ENCODE peak calls at places on chromosome 2, in four cellular contexts. D is K562, K is WTC11, M is HepG2. T is an unnamed sample.

GRCh38 chr2:218663901-218664300 is 4.4 kb downstream of the BCS1L start:
- DNase-seq in K (no peak), M (no peak), D (no peak), T (no peak)

GRCh38 chr2:201313362-201313761 is 43.8 kb downstream of the FLACC1 start:
- DNase-seq in M (no peak), K (no peak), D (no peak), T (no peak)

GRCh38 chr2:158346041-158346440 is 110.5 kb downstream of the CCDC148 start:
- DNase-seq in M (no peak), K (no peak), D (no peak), T (no peak)

GRCh38 chr2:156486175-156486574 is 50.0 kb downstream of the GPD2 start:
- DNase-seq in D (no peak), M (no peak), K (no peak), T (no peak)

GRCh38 chr2:95023222-95023597 is 2.3 kb upstream of the MAL start:
- DNase-seq in D (no peak), K (no peak), M (peak), T (no peak)

GRCh38 chr2:28082131-28082530 is 191.6 kb downstream of the BABAM2 start:
- DNase-seq in M (no peak), D (no peak), K (no peak), T (no peak)

GRCh38 chr2:177212895-177213856 is 582 bp downstream of the HNRNPA3 start:
- DNase-seq in D (peak), M (peak), K (peak), T (peak)

GRCh38 chr2:88197732-88198131 is 27.6 kb downstream of the THNSL2 start:
- DNase-seq in M (no peak), D (no peak), K (no peak), T (no peak)

GRCh38 chr2:10911291-10912075 is at the start of gene KCNF1:
- DNase-seq in K (peak), M (peak), D (no peak), T (peak)

GRCh38 chr2:78263571-78263970 is 741.4 kb upstream of the LRRTM4 start:
- DNase-seq in D (no peak), K (no peak), M (no peak), T (no peak)

GRCh38 chr2:176503760-176504159 is 234.5 kb downstream of the MTX2 start:
- DNase-seq in D (no peak), K (no peak), M (no peak), T (no peak)

GRCh38 chr2:216583157-216583556 is 50.1 kb upstream of the IGFBP2 start:
- DNase-seq in M (no peak), D (no peak), K (no peak), T (no peak)

GRCh38 chr2:215003001-215003400 is 135.4 kb downstream of the ABCA12 start:
- DNase-seq in K (peak), M (no peak), D (no peak), T (no peak)

GRCh38 chr2:85132834-85133637 is at the start of gene TCF7L1:
- DNase-seq in K (peak), M (peak), D (peak), T (peak)

DNA sequence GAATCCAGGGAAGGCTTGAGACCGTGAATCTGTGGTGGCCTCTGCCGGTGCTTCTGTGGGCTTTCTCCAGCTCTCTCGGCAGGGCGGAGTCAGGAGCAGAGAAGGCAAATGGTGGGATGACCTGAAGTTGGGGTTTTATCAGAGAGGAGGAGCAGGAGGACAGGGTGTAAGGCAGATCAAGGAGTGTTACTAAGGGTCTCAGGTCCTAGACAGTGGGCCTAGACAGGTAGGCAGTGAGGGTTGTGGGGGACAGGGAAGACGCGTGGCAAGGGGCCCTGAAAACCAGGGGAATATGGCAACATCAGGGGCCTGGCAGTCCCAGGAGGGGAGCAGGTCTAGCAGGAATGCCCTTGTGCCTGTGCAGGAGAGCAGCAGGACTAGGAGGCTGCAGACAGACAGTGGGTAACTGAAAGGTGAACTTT is 42.2 kb downstream of the SRSF7 start:
- DNase-seq in D (no peak), M (no peak), K (no peak), T (no peak)
- TF ChIP-seq ELF4 in D (no peak), M (no peak), K (no peak), T (no peak)

GRCh38 chr2:129301431-129301913 is 678.0 kb upstream of the RAB6C start:
- DNase-seq in M (no peak), D (no peak), K (no peak), T (no peak)

GRCh38 chr2:129299338-129299737 is 680.1 kb upstream of the RAB6C start:
- DNase-seq in M (no peak), K (no peak), D (no peak), T (no peak)

GRCh38 chr2:129297430-129297829 is 682.0 kb upstream of the RAB6C start:
- DNase-seq in K (peak), M (no peak), D (no peak), T (no peak)

GRCh38 chr2:129300456-129300855 is 679.0 kb upstream of the RAB6C start:
- DNase-seq in M (no peak), K (no peak), D (no peak), T (no peak)

GRCh38 chr2:129299756-129300155 is 679.7 kb upstream of the RAB6C start:
- DNase-seq in D (no peak), K (no peak), M (no peak), T (no peak)
- TF ChIP-seq ELF4 in D (no peak), K (no peak), M (no peak), T (no peak)

DNA sequence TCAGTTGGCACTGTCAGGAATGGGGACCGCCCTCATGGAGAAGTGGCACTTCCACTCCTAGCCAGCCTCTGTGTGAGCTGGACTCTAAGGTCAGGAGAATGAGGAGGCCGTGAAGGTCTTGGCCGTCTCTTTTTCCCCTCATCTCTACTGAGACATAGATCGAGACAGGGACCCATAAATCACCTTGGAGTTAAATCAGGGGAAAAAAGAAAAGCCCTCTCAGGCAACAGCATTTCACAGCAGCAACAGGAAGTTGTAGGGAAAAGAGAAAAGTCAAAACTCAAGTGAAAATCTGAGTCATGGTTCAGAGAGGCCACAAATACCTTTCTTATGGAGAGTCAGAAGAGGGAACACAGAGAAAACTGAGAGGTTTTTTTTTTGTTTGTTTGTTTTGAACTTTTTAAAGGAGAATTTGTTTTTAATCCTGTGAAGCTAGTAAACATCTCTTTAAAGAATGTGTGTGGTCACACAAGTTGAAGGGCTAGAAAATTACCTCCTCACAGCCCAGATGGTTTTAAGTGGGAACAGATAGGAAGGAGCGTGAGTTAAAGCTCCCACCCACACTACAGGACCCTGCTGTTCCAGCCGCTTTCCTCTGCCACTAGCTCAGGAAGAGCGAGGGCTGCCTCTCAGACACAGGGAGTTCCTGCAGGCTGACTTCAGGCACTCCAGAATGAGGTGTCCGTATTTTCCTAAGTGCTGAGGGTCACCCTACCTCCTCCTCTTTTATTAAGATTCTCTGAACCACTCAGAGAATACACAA is 30.6 kb upstream of the CYP1B1 start:
- DNase-seq in M (no peak), D (no peak), K (no peak), T (no peak)
- TF ChIP-seq ELF4 in M (no peak), D (no peak), K (no peak), T (no peak)

GRCh38 chr2:70995227-70995729 is 605 bp upstream of the TEX261 start:
- DNase-seq in M (peak), D (peak), K (peak), T (peak)
- TF ChIP-seq ELF4 in M (no peak), D (no peak), K (no peak), T (no peak)

GRCh38 chr2:69032336-69032735 is 19.4 kb downstream of the ANTXR1 start:
- DNase-seq in D (no peak), M (no peak), K (no peak), T (no peak)
- TF ChIP-seq ELF4 in D (no peak), M (no peak), K (no peak), T (no peak)

GRCh38 chr2:181396575-181397062 is 60.6 kb upstream of the ITGA4 start:
- DNase-seq in K (no peak), M (no peak), D (no peak), T (no peak)
- TF ChIP-seq ELF4 in K (no peak), M (no peak), D (no peak), T (no peak)

GRCh38 chr2:6982934-6983589 is 65.8 kb downstream of the RNF144A start:
- DNase-seq in D (no peak), K (no peak), M (no peak), T (no peak)
- TF ChIP-seq ELF4 in D (no peak), K (no peak), M (no peak), T (no peak)

T was measured in HEK293T.